ENCODE peak calls at places on chromosomes 4 and X, in seven cellular contexts. One of them, this sample, is unnamed.

GRCh38 chr4:124070688-124071484 is 641.6 kb downstream of the ANKRD50 start:
- DNase-seq in CD8-positive, alpha-beta T cell: no peak
- DNase-seq in endodermal cell: no peak
- DNase-seq in A673: no peak
- DNase-seq in Karpas-422: peak; percentile 54
- DNase-seq in body of pancreas: no peak
- DNase-seq in brain microvascular endothelial cell: no peak
- DNase-seq in this sample: no peak

GRCh38 chrX:19272452-19272851 is 71.3 kb upstream of the PDHA1 start:
- DNase-seq in endodermal cell: no peak
- DNase-seq in Karpas-422: no peak
- DNase-seq in brain microvascular endothelial cell: no peak
- DNase-seq in body of pancreas: no peak
- DNase-seq in A673: no peak
- DNase-seq in CD8-positive, alpha-beta T cell: no peak
- DNase-seq in this sample: no peak

GRCh38 chr4:18342847-18343246 is 321.3 kb upstream of the LCORL start:
- DNase-seq in endodermal cell: no peak
- DNase-seq in A673: no peak
- DNase-seq in CD8-positive, alpha-beta T cell: no peak
- DNase-seq in Karpas-422: no peak
- DNase-seq in body of pancreas: no peak
- DNase-seq in brain microvascular endothelial cell: no peak
- DNase-seq in this sample: no peak

GRCh38 chr4:104979083-104979760 is 167.5 kb upstream of the TET2 start:
- DNase-seq in A673: no peak
- DNase-seq in endodermal cell: no peak
- DNase-seq in Karpas-422: no peak
- DNase-seq in body of pancreas: no peak
- DNase-seq in brain microvascular endothelial cell: no peak
- DNase-seq in CD8-positive, alpha-beta T cell: no peak
- DNase-seq in this sample: no peak

GRCh38 chr4:7186081-7186480 is 6.3 kb upstream of the SORCS2 start:
- DNase-seq in body of pancreas: peak; percentile 56
- DNase-seq in brain microvascular endothelial cell: no peak
- DNase-seq in A673: no peak
- DNase-seq in CD8-positive, alpha-beta T cell: no peak
- DNase-seq in Karpas-422: peak; percentile 91
- DNase-seq in endodermal cell: peak; percentile 79
- DNase-seq in this sample: no peak

GRCh38 chr4:76809594-76810305 is 88.2 kb downstream of the SOWAHB start:
- DNase-seq in CD8-positive, alpha-beta T cell: no peak
- DNase-seq in body of pancreas: no peak
- DNase-seq in Karpas-422: no peak
- DNase-seq in endodermal cell: peak; percentile 57
- DNase-seq in A673: no peak
- DNase-seq in brain microvascular endothelial cell: no peak
- DNase-seq in this sample: no peak

GRCh38 chr4:141346144-141346543 is 125.4 kb downstream of the ZNF330 start:
- DNase-seq in brain microvascular endothelial cell: peak; percentile 31
- DNase-seq in CD8-positive, alpha-beta T cell: no peak
- DNase-seq in A673: peak; percentile 65
- DNase-seq in Karpas-422: peak; percentile 44
- DNase-seq in body of pancreas: peak; percentile 43
- DNase-seq in endodermal cell: no peak
- DNase-seq in this sample: no peak

GRCh38 chr4:105280338-105280809 is 133.7 kb downstream of the TET2 start:
- DNase-seq in endodermal cell: no peak
- DNase-seq in body of pancreas: no peak
- DNase-seq in A673: peak; percentile 6
- DNase-seq in CD8-positive, alpha-beta T cell: no peak
- DNase-seq in Karpas-422: no peak
- DNase-seq in brain microvascular endothelial cell: peak; percentile 64
- DNase-seq in this sample: no peak

GRCh38 chrX:77276742-77277141 is 170.4 kb upstream of the FGF16 start:
- DNase-seq in endodermal cell: no peak
- DNase-seq in Karpas-422: peak; percentile 74
- DNase-seq in CD8-positive, alpha-beta T cell: no peak
- DNase-seq in brain microvascular endothelial cell: no peak
- DNase-seq in body of pancreas: no peak
- DNase-seq in A673: no peak
- DNase-seq in this sample: no peak

GRCh38 chr4:64581422-64581821 is 172.2 kb upstream of the TECRL start:
- DNase-seq in CD8-positive, alpha-beta T cell: no peak
- DNase-seq in Karpas-422: no peak
- DNase-seq in A673: no peak
- DNase-seq in endodermal cell: no peak
- DNase-seq in body of pancreas: no peak
- DNase-seq in brain microvascular endothelial cell: peak; percentile 33
- DNase-seq in this sample: no peak

GRCh38 chr4:51943221-51943620 is 76.9 kb downstream of the LRRC66 start:
- DNase-seq in A673: no peak
- DNase-seq in endodermal cell: no peak
- DNase-seq in body of pancreas: no peak
- DNase-seq in brain microvascular endothelial cell: no peak
- DNase-seq in Karpas-422: no peak
- DNase-seq in CD8-positive, alpha-beta T cell: no peak
- DNase-seq in this sample: no peak

GRCh38 chr4:76305971-76306881 is at the start of gene STBD1:
- DNase-seq in CD8-positive, alpha-beta T cell: no peak
- DNase-seq in brain microvascular endothelial cell: peak; percentile 29
- DNase-seq in body of pancreas: peak; percentile 88
- DNase-seq in endodermal cell: peak; percentile 93
- DNase-seq in Karpas-422: no peak
- DNase-seq in A673: peak; percentile 20
- DNase-seq in this sample: peak; percentile 92

GRCh38 chrX:16826207-16826606 is 39.9 kb downstream of the TXLNG start:
- DNase-seq in CD8-positive, alpha-beta T cell: no peak
- DNase-seq in endodermal cell: no peak
- DNase-seq in Karpas-422: peak; percentile 78
- DNase-seq in A673: peak; percentile 71
- DNase-seq in brain microvascular endothelial cell: no peak
- DNase-seq in body of pancreas: no peak
- DNase-seq in this sample: no peak

GRCh38 chrX:131827935-131828334 is 195.2 kb upstream of the STK26 start:
- DNase-seq in CD8-positive, alpha-beta T cell: peak; percentile 29
- DNase-seq in brain microvascular endothelial cell: peak; percentile 23
- DNase-seq in Karpas-422: peak; percentile 86
- DNase-seq in endodermal cell: peak; percentile 78
- DNase-seq in body of pancreas: no peak
- DNase-seq in A673: peak; percentile 75
- DNase-seq in this sample: no peak

GRCh38 chrX:108018659-108019381 is 26.0 kb upstream of the VSIG1 start:
- DNase-seq in endodermal cell: no peak
- DNase-seq in A673: no peak
- DNase-seq in CD8-positive, alpha-beta T cell: peak; percentile 58
- DNase-seq in body of pancreas: no peak
- DNase-seq in Karpas-422: no peak
- DNase-seq in brain microvascular endothelial cell: no peak
- DNase-seq in this sample: no peak

GRCh38 chr4:112735474-112735951 is 98.6 kb downstream of the LARP7 start:
- DNase-seq in endodermal cell: no peak
- DNase-seq in brain microvascular endothelial cell: no peak
- DNase-seq in body of pancreas: no peak
- DNase-seq in Karpas-422: no peak
- DNase-seq in A673: no peak
- DNase-seq in CD8-positive, alpha-beta T cell: no peak
- DNase-seq in this sample: no peak

GRCh38 chr4:7788193-7788592 is 151.5 kb downstream of the AFAP1 start:
- DNase-seq in body of pancreas: no peak
- DNase-seq in Karpas-422: no peak
- DNase-seq in brain microvascular endothelial cell: no peak
- DNase-seq in endodermal cell: no peak
- DNase-seq in CD8-positive, alpha-beta T cell: no peak
- DNase-seq in A673: no peak
- DNase-seq in this sample: no peak

GRCh38 chrX:139762400-139763183 is 54.6 kb upstream of the MCF2 start:
- DNase-seq in CD8-positive, alpha-beta T cell: no peak
- DNase-seq in body of pancreas: peak; percentile 66
- DNase-seq in Karpas-422: no peak
- DNase-seq in endodermal cell: no peak
- DNase-seq in A673: no peak
- DNase-seq in brain microvascular endothelial cell: peak; percentile 11
- DNase-seq in this sample: no peak

GRCh38 chr4:139876328-139876941 is 210.8 kb downstream of the MGST2 start:
- DNase-seq in brain microvascular endothelial cell: no peak
- DNase-seq in CD8-positive, alpha-beta T cell: no peak
- DNase-seq in body of pancreas: peak; percentile 48
- DNase-seq in endodermal cell: no peak
- DNase-seq in Karpas-422: no peak
- DNase-seq in A673: no peak
- DNase-seq in this sample: no peak

GRCh38 chr4:174707277-174707676 is 121.8 kb downstream of the GLRA3 start:
- DNase-seq in CD8-positive, alpha-beta T cell: no peak
- DNase-seq in Karpas-422: no peak
- DNase-seq in endodermal cell: no peak
- DNase-seq in A673: no peak
- DNase-seq in brain microvascular endothelial cell: no peak
- DNase-seq in body of pancreas: no peak
- DNase-seq in this sample: no peak

GRCh38 chr4:174713821-174714220 is 115.2 kb downstream of the GLRA3 start:
- DNase-seq in body of pancreas: no peak
- DNase-seq in CD8-positive, alpha-beta T cell: no peak
- DNase-seq in endodermal cell: no peak
- DNase-seq in A673: no peak
- DNase-seq in brain microvascular endothelial cell: peak; percentile 20
- DNase-seq in Karpas-422: no peak
- DNase-seq in this sample: no peak

GRCh38 chr4:174713181-174713580 is 115.9 kb downstream of the GLRA3 start:
- DNase-seq in A673: no peak
- DNase-seq in Karpas-422: no peak
- DNase-seq in CD8-positive, alpha-beta T cell: no peak
- DNase-seq in endodermal cell: no peak
- DNase-seq in body of pancreas: no peak
- DNase-seq in brain microvascular endothelial cell: no peak
- DNase-seq in this sample: no peak

GRCh38 chr4:174707897-174708296 is 121.2 kb downstream of the GLRA3 start:
- DNase-seq in brain microvascular endothelial cell: no peak
- DNase-seq in endodermal cell: no peak
- DNase-seq in CD8-positive, alpha-beta T cell: no peak
- DNase-seq in A673: no peak
- DNase-seq in body of pancreas: no peak
- DNase-seq in Karpas-422: no peak
- DNase-seq in this sample: no peak

GRCh38 chr4:174709531-174709930 is 119.5 kb downstream of the GLRA3 start:
- DNase-seq in endodermal cell: no peak
- DNase-seq in A673: no peak
- DNase-seq in body of pancreas: no peak
- DNase-seq in CD8-positive, alpha-beta T cell: no peak
- DNase-seq in brain microvascular endothelial cell: no peak
- DNase-seq in Karpas-422: no peak
- DNase-seq in this sample: no peak
- H3K27ac ChIP-seq in endodermal cell: no peak overlapping the region
- H3K27ac ChIP-seq in A673: no peak overlapping the region
- H3K27ac ChIP-seq in body of pancreas: no peak overlapping the region
- H3K27ac ChIP-seq in CD8-positive, alpha-beta T cell: no peak overlapping the region
- H3K27ac ChIP-seq in brain microvascular endothelial cell: no peak overlapping the region
- H3K27ac ChIP-seq in Karpas-422: no peak overlapping the region
- H3K27ac ChIP-seq in this sample: no peak overlapping the region

GRCh38 chr4:5821665-5822358 is 71.1 kb downstream of the CRMP1 start:
- DNase-seq in CD8-positive, alpha-beta T cell: no peak
- DNase-seq in brain microvascular endothelial cell: no peak
- DNase-seq in A673: peak; percentile 47
- DNase-seq in endodermal cell: peak; percentile 91
- DNase-seq in Karpas-422: peak; percentile 81
- DNase-seq in body of pancreas: no peak
- DNase-seq in this sample: no peak
- H3K36me3 ChIP-seq in CD8-positive, alpha-beta T cell: no peaks in the 10 kb centered on the region
- H3K36me3 ChIP-seq in brain microvascular endothelial cell: peaks cover 53% of the 10 kb centered on the region
- H3K36me3 ChIP-seq in A673: peaks cover 38% of the 10 kb centered on the region
- H3K36me3 ChIP-seq in endodermal cell: peaks cover 82% of the 10 kb centered on the region
- H3K36me3 ChIP-seq in Karpas-422: no peaks in the 10 kb centered on the region
- H3K36me3 ChIP-seq in body of pancreas: no peaks in the 10 kb centered on the region
- H3K36me3 ChIP-seq in this sample: no peaks in the 10 kb centered on the region

GRCh38 chr4:25890653-25891485 is 23.2 kb upstream of the SMIM20 start:
- DNase-seq in Karpas-422: no peak
- DNase-seq in A673: no peak
- DNase-seq in brain microvascular endothelial cell: no peak
- DNase-seq in body of pancreas: no peak
- DNase-seq in endodermal cell: peak; percentile 79
- DNase-seq in CD8-positive, alpha-beta T cell: no peak
- DNase-seq in this sample: no peak

GRCh38 chr4:25892796-25893195 is 21.2 kb upstream of the SMIM20 start:
- DNase-seq in endodermal cell: no peak
- DNase-seq in A673: no peak
- DNase-seq in body of pancreas: no peak
- DNase-seq in Karpas-422: no peak
- DNase-seq in brain microvascular endothelial cell: no peak
- DNase-seq in CD8-positive, alpha-beta T cell: no peak
- DNase-seq in this sample: no peak

GRCh38 chr4:25884040-25884788 is 21.4 kb upstream of the SEL1L3 start:
- DNase-seq in brain microvascular endothelial cell: peak; percentile 54
- DNase-seq in Karpas-422: peak; percentile 60
- DNase-seq in endodermal cell: no peak
- DNase-seq in body of pancreas: no peak
- DNase-seq in A673: no peak
- DNase-seq in CD8-positive, alpha-beta T cell: no peak
- DNase-seq in this sample: no peak

GRCh38 chr4:25889626-25890025 is 24.4 kb upstream of the SMIM20 start:
- DNase-seq in endodermal cell: no peak
- DNase-seq in body of pancreas: no peak
- DNase-seq in brain microvascular endothelial cell: no peak
- DNase-seq in A673: no peak
- DNase-seq in Karpas-422: no peak
- DNase-seq in CD8-positive, alpha-beta T cell: no peak
- DNase-seq in this sample: no peak

DNA sequence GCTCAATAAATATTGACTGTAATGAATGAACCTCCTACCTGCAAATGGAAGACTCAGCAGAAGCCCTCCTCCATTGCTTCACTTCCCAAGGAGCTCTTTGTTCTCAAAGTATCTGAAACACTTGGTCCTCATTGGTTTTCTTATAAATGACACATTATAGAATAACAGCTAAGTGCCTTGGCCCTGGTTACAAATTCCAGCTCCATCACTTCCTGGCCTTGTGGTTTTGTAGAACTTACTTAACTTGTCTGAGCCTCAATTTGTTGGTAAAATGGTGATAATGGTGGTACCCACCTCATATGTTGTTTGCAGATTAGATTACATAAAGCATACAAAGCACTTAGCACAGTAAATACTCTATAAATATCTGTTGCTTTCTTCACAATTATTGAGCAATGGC is 25.2 kb upstream of the SMIM20 start:
- DNase-seq in A673: no peak
- DNase-seq in CD8-positive, alpha-beta T cell: no peak
- DNase-seq in brain microvascular endothelial cell: peak; percentile 32
- DNase-seq in Karpas-422: no peak
- DNase-seq in body of pancreas: no peak
- DNase-seq in endodermal cell: no peak
- DNase-seq in this sample: no peak
- H3K27ac ChIP-seq in A673: no peak overlapping the region
- H3K27ac ChIP-seq in CD8-positive, alpha-beta T cell: no peak overlapping the region
- H3K27ac ChIP-seq in brain microvascular endothelial cell: no peak overlapping the region
- H3K27ac ChIP-seq in Karpas-422: no peak overlapping the region
- H3K27ac ChIP-seq in body of pancreas: no peak overlapping the region
- H3K27ac ChIP-seq in endodermal cell: no peak overlapping the region
- H3K27ac ChIP-seq in this sample: no peak overlapping the region

DNA sequence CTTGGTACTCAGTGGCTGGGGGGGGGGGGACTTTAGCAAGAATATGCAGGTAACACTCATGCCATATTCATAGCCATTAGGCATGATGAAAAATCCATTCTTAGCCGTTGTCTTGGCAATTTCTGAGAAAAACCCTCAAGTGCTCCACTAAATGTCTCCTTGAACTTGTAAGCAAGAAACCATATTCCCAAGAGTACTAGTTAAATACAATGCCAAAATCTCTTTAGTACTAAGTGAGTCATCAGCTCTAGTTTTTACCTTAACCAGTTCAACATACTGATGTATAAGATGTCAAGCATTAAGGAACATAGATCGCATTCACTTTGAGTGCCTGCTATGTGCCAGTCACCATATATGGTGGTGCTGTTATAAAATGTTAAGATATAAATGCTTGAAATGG is 27.5 kb downstream of the UBE2D3 start:
- DNase-seq in endodermal cell: no peak
- DNase-seq in CD8-positive, alpha-beta T cell: no peak
- DNase-seq in A673: no peak
- DNase-seq in body of pancreas: no peak
- DNase-seq in brain microvascular endothelial cell: no peak
- DNase-seq in Karpas-422: no peak
- DNase-seq in this sample: no peak
- H3K36me3 ChIP-seq in endodermal cell: peaks cover 98% of the 10 kb centered on the region
- H3K36me3 ChIP-seq in CD8-positive, alpha-beta T cell: peaks cover 27% of the 10 kb centered on the region
- H3K36me3 ChIP-seq in A673: peaks cover 92% of the 10 kb centered on the region
- H3K36me3 ChIP-seq in body of pancreas: no peaks in the 10 kb centered on the region
- H3K36me3 ChIP-seq in brain microvascular endothelial cell: peaks cover 40% of the 10 kb centered on the region
- H3K36me3 ChIP-seq in Karpas-422: peaks cover 82% of the 10 kb centered on the region
- H3K36me3 ChIP-seq in this sample: peaks cover 10% of the 10 kb centered on the region

This sample was measured in colonic mucosa.